ENCODE peak calls at places on chromosomes 1 and 21, in six cellular contexts. L is PC-3, Y is OCI-LY7, F is hepatocyte, D is GM23338, W is HCT116. P is an unnamed sample.

GRCh38 chr1:200211157-200211556 is 183.6 kb downstream of the NR5A2 start:
- DNase-seq in F (no peak), W (no peak), Y (no peak), D (no peak), L (peak), P (no peak)

GRCh38 chr1:31732751-31733289 is 29.0 kb upstream of the COL16A1 start:
- DNase-seq in D (peak), Y (no peak), F (no peak), W (no peak), L (no peak), P (peak)

GRCh38 chr1:244010599-244011211 is 40.4 kb upstream of the ZBTB18 start:
- DNase-seq in W (no peak), F (no peak), D (no peak), Y (no peak), L (no peak), P (no peak)

GRCh38 chr1:211843507-211844298 is 13.1 kb upstream of the LPGAT1 start:
- DNase-seq in D (no peak), L (peak), F (no peak), W (no peak), Y (no peak), P (no peak)

GRCh38 chr1:172351347-172351746 is 69.1 kb upstream of the C1orf105 start:
- DNase-seq in L (no peak), Y (no peak), W (no peak), D (no peak), F (no peak), P (no peak)

GRCh38 chr1:83717785-83718184 is 281.1 kb downstream of the TTLL7 start:
- DNase-seq in D (no peak), L (no peak), W (no peak), F (no peak), Y (no peak), P (no peak)

GRCh38 chr1:37851782-37852210 is 7.6 kb downstream of the MTF1 start:
- DNase-seq in F (no peak), D (no peak), L (no peak), Y (peak), W (no peak), P (no peak)

GRCh38 chr21:46457801-46458314 is 833 bp upstream of the DIP2A start:
- DNase-seq in D (peak), W (peak), F (peak), Y (peak), L (peak), P (peak)

GRCh38 chr1:62234709-62235108 is 40.1 kb downstream of the L1TD1 start:
- DNase-seq in F (no peak), W (no peak), L (peak), D (no peak), Y (no peak), P (no peak)

GRCh38 chr1:78070758-78071157 is 25.0 kb downstream of the GIPC2 start:
- DNase-seq in Y (no peak), D (no peak), W (no peak), F (no peak), L (peak), P (no peak)

GRCh38 chr21:42312626-42313104 is 2.5 kb downstream of the TFF3 start:
- DNase-seq in Y (no peak), F (no peak), D (no peak), L (no peak), W (no peak), P (no peak)

GRCh38 chr1:8674912-8675311 is 142.5 kb downstream of the RERE start:
- DNase-seq in W (no peak), L (peak), F (no peak), Y (no peak), D (no peak), P (peak)

GRCh38 chr1:205450448-205450847 is 5.4 kb downstream of the BLACAT1 start:
- DNase-seq in L (peak), Y (no peak), W (peak), D (peak), F (no peak), P (peak)
- TF ChIP-seq EZH2phosphoT487 in L (no peak), Y (no peak), W (no peak), D (no peak), F (no peak), P (no peak)

DNA sequence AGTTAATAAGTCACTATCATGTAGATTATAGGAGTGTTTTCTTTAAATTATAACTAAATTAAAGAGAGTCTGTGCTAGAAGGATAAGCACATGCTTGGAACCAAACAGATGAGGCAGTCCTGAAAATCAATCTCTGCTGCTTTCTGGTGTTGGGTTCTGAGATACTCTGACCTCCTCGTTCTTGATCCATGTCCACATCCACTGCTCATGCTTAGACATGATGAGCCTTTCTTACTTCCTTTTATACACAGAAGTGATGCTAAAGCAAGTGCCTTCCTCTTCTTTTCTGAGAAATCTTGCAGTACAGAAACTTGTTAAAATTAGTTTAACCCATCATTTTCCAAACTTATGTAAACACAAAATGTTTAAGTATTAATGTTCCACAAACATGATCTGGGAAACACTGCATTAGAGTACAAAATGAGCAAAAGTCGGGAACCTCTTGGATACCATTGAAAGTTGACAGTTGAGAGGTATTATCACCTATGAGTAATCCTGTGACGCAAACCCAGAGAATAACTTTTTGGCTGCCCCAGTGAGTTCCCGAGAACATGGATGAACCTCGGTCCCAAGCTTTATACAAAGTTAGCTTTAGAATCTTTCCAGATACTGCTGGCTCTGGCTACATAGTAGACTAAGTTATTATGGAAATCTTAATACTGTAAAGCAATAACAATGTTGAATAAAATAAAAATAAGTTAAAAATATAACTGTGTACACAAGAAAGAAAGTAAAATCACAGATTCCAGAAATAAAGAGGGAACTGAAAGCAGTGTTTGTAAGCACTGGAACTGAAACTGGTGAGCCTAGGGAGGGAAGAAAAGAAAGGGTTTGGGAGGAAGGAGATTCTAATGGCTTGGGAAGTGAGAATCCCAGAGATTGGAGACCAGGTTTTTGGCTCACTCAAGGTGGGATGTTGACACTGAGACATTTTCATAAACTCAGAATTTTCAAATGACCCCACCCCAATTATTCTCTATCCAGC is 429.3 kb upstream of the RUNX1 start:
- DNase-seq in L (no peak), W (no peak), Y (no peak), F (no peak), D (no peak), P (no peak)
- TF ChIP-seq EZH2phosphoT487 in L (no peak), W (no peak), Y (no peak), F (no peak), D (no peak), P (no peak)

DNA sequence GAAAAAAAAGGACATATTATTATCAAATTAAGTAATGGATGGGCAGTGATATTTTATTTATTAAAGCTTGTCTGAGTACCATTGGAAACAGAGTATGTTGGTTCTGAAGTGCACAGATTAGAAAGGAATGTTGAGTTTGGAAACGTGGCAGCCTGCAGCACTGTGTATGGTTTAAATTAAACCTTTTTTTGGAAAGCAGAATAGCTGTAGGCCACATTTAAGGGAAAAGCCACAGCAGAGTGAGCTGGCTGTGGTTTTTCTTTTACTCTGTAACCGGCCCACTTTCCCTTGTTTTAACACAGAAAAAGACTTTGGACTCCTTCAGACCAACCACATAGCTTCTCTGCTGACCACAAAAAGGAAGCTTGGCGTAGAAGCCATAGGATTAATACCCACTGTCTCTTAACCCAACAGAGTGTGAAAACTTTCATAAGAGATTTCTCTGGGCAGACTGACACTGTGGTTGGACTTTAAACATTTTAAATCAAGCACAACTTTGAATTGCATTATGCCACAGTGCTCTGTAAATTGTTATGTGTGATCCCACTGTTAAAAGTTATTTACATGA is 75.1 kb downstream of the NFIA start:
- DNase-seq in F (peak), W (no peak), D (no peak), Y (no peak), L (no peak), P (peak)
- TF ChIP-seq EZH2phosphoT487 in F (no peak), W (no peak), D (no peak), Y (no peak), L (no peak), P (no peak)

DNA sequence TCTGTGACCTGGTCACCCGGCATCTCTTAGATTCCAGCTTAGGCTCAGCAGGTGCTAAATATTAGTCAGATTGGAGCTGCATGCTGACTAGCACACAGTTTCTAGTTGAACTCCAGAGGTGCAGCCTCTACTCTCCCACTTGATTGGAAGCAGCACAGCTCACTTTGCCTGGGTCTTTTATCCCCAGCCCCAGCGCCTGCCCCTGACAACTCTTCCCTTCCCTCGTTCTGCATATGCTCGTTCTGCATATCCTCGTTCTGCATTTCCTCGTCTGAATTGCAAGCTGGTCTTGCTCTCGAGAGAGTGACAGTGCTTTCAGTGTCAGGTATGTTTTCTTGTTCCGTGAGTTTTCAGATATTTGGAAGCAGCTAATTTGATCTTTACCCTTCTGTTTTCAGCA is 11.7 kb downstream of the COL18A1 start:
- DNase-seq in W (no peak), F (peak), L (no peak), D (peak), Y (no peak), P (no peak)
- TF ChIP-seq EZH2phosphoT487 in W (no peak), F (no peak), L (no peak), D (no peak), Y (no peak), P (no peak)

GRCh38 chr1:162391790-162392563 is 10.4 kb downstream of the C1orf226 start:
- DNase-seq in F (peak), W (peak), D (peak), Y (peak), L (peak), P (peak)
- TF ChIP-seq EZH2phosphoT487 in F (no peak), W (no peak), D (no peak), Y (no peak), L (no peak), P (no peak)

GRCh38 chr21:30044447-30045064 is 104.8 kb upstream of the GRIK1 start:
- DNase-seq in L (peak), D (peak), W (no peak), Y (peak), F (peak), P (peak)
- TF ChIP-seq EZH2phosphoT487 in L (no peak), D (no peak), W (no peak), Y (no peak), F (no peak), P (no peak)

GRCh38 chr1:17643861-17644703 is 104.6 kb downstream of the ARHGEF10L start:
- DNase-seq in L (no peak), W (no peak), F (no peak), D (peak), Y (no peak), P (no peak)
- TF ChIP-seq EZH2phosphoT487 in L (no peak), W (no peak), F (no peak), D (no peak), Y (no peak), P (no peak)

GRCh38 chr21:25735895-25736597 is 1.3 kb downstream of the GABPA start:
- DNase-seq in Y (peak), W (no peak), L (peak), D (peak), F (peak), P (no peak)
- TF ChIP-seq EZH2phosphoT487 in Y (no peak), W (no peak), L (no peak), D (no peak), F (no peak), P (no peak)

GRCh38 chr1:245416771-245417170 is 262.0 kb downstream of the KIF26B start:
- DNase-seq in F (no peak), L (no peak), D (no peak), Y (no peak), W (no peak), P (no peak)
- TF ChIP-seq EZH2phosphoT487 in F (no peak), L (no peak), D (no peak), Y (no peak), W (no peak), P (no peak)

DNA sequence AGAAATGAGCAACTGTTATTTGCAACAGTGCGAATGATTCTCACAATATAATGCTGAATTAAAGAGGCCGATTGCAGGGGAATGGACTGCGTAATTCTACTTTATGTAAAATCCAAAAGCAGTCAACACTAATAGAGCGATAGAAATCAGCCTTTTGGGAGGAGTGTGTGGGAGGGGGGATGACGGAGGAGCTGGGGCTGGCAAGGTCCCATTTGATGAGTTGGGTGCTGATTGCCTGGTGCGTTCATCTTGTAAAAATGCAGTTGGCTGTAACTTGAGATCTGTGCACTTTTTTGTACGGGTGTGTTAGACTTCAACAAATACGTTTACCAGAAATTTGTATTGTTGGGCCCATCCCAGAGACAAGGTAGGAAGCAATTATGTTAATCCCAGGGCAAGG is 20.7 kb downstream of the TNFRSF8 start:
- DNase-seq in Y (no peak), W (no peak), F (no peak), L (peak), D (no peak), P (no peak)
- TF ChIP-seq EZH2phosphoT487 in Y (no peak), W (no peak), F (no peak), L (no peak), D (no peak), P (no peak)

P was measured in SK-N-SH.